ENCODE peak calls at places on chromosome 17, in four cellular contexts. One of them, this sample, is unnamed.

GRCh38 chr17:69539781-69540319 is 125.4 kb downstream of the MAP2K6 start:
- DNase-seq in HepG2: no peak
- DNase-seq in K562: no peak
- DNase-seq in HEK293T: no peak
- DNase-seq in this sample: no peak

GRCh38 chr17:27980035-27980434 is 62.4 kb upstream of the NLK start:
- DNase-seq in HepG2: no peak
- DNase-seq in HEK293T: no peak
- DNase-seq in K562: no peak
- DNase-seq in this sample: no peak

GRCh38 chr17:78836420-78837021 is 4.1 kb downstream of the USP36 start:
- DNase-seq in HEK293T: no peak
- DNase-seq in HepG2: no peak
- DNase-seq in K562: no peak
- DNase-seq in this sample: no peak

GRCh38 chr17:38693700-38694329 is 11.3 kb upstream of the MLLT6 start:
- DNase-seq in K562: no peak
- DNase-seq in HEK293T: no peak
- DNase-seq in HepG2: peak
- DNase-seq in this sample: no peak

GRCh38 chr17:7260601-7261376 is 1.5 kb downstream of the CLDN7 start:
- DNase-seq in HepG2: no peak
- DNase-seq in K562: no peak
- DNase-seq in HEK293T: no peak
- DNase-seq in this sample: peak

GRCh38 chr17:3472137-3472536 is 518 bp upstream of the SPATA22 start:
- DNase-seq in HEK293T: no peak
- DNase-seq in K562: no peak
- DNase-seq in HepG2: no peak
- DNase-seq in this sample: no peak

GRCh38 chr17:34503804-34504203 is 75.6 kb upstream of the TMEM132E start:
- DNase-seq in HepG2: no peak
- DNase-seq in K562: no peak
- DNase-seq in HEK293T: no peak
- DNase-seq in this sample: no peak

GRCh38 chr17:28499366-28499668 is 6.8 kb upstream of the FOXN1 start:
- DNase-seq in HEK293T: no peak
- DNase-seq in HepG2: no peak
- DNase-seq in K562: no peak
- DNase-seq in this sample: no peak

GRCh38 chr17:40901981-40902862 is 17.2 kb upstream of the KRT20 start:
- DNase-seq in HepG2: peak
- DNase-seq in HEK293T: no peak
- DNase-seq in K562: no peak
- DNase-seq in this sample: no peak
- TF ChIP-seq ELF4 in HepG2: no peak
- TF ChIP-seq ELF4 in HEK293T: no peak
- TF ChIP-seq ELF4 in K562: no peak
- TF ChIP-seq ELF4 in this sample: no peak

DNA sequence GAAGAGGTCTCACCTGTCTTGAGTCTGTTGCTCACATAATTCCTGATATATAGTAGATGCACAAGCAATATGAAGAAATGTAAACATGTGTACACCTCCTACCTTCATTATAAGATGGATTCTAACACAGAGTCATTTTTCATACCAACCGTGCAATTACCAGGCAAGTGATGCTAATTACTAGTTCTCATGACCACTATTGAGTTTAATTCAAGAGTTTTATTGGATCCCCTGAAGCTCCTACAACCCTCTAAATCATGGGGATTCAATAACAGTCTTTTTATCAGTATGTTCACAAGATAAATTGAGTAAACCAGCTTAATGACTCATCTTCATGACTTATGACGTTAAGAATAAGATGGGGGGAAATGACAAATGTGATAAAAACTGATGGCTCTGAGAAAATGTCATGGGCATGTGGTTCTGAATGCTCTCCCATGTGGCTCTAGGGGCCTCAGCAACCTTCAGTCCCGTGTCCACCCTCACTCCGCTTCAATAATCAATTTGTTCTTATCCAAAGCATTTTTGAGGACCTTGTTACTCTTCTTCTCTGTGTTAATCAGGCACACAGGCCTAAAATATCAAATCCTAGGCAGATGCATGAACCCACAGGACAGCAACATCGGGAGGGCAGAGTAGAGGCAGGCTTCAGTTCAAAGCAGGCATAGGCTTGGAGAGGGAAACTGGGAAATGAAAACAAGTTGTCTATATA is 42.8 kb downstream of the PRAC1 start:
- DNase-seq in K562: no peak
- DNase-seq in HEK293T: no peak
- DNase-seq in HepG2: no peak
- DNase-seq in this sample: no peak
- TF ChIP-seq ELF4 in K562: no peak
- TF ChIP-seq ELF4 in HEK293T: no peak
- TF ChIP-seq ELF4 in HepG2: no peak
- TF ChIP-seq ELF4 in this sample: no peak

GRCh38 chr17:43661699-43662431 is at the start of gene MEOX1:
- DNase-seq in HEK293T: peak
- DNase-seq in HepG2: no peak
- DNase-seq in K562: no peak
- DNase-seq in this sample: no peak
- TF ChIP-seq ELF4 in HEK293T: no peak
- TF ChIP-seq ELF4 in HepG2: no peak
- TF ChIP-seq ELF4 in K562: no peak
- TF ChIP-seq ELF4 in this sample: no peak

GRCh38 chr17:79951361-79952264 is 84.1 kb downstream of the TBC1D16 start:
- DNase-seq in HEK293T: no peak
- DNase-seq in HepG2: peak
- DNase-seq in K562: no peak
- DNase-seq in this sample: no peak
- TF ChIP-seq ELF4 in HEK293T: no peak
- TF ChIP-seq ELF4 in HepG2: no peak
- TF ChIP-seq ELF4 in K562: no peak
- TF ChIP-seq ELF4 in this sample: no peak

GRCh38 chr17:50923611-50924010 is 57.5 kb upstream of the TOB1 start:
- DNase-seq in HEK293T: no peak
- DNase-seq in K562: no peak
- DNase-seq in HepG2: no peak
- DNase-seq in this sample: no peak
- TF ChIP-seq ELF4 in HEK293T: no peak
- TF ChIP-seq ELF4 in K562: no peak
- TF ChIP-seq ELF4 in HepG2: no peak
- TF ChIP-seq ELF4 in this sample: no peak

DNA sequence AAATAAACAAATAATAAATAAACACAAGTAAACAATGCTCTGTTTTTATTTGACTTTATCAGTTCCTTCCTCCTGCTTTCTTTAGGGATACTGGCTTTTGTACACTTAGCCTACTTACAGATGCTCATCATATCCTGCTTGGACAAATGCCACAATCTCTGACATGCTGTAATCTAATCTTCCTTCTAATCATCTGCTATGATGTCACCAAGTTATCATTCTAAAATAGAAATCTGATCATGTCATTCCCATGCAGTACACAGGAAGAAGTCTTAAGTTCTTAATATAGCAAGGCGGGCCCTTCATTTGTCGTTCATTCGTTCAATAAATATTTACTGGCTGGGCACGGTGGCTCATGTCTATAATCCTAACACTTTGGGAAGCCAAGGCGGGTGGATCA is 9.1 kb upstream of the UBB start:
- DNase-seq in HEK293T: no peak
- DNase-seq in HepG2: no peak
- DNase-seq in K562: no peak
- DNase-seq in this sample: no peak
- TF ChIP-seq ELF4 in HEK293T: no peak
- TF ChIP-seq ELF4 in HepG2: no peak
- TF ChIP-seq ELF4 in K562: no peak
- TF ChIP-seq ELF4 in this sample: no peak

GRCh38 chr17:31405941-31406371 is 14.5 kb downstream of the RAB11FIP4 start:
- DNase-seq in HepG2: no peak
- DNase-seq in K562: no peak
- DNase-seq in HEK293T: no peak
- DNase-seq in this sample: peak
- TF ChIP-seq ELF4 in HepG2: no peak
- TF ChIP-seq ELF4 in K562: no peak
- TF ChIP-seq ELF4 in HEK293T: no peak
- TF ChIP-seq ELF4 in this sample: no peak

GRCh38 chr17:40778466-40778865 is 3.9 kb downstream of the KRT27 start:
- DNase-seq in K562: no peak
- DNase-seq in HEK293T: no peak
- DNase-seq in HepG2: no peak
- DNase-seq in this sample: no peak
- TF ChIP-seq ELF4 in K562: no peak
- TF ChIP-seq ELF4 in HEK293T: no peak
- TF ChIP-seq ELF4 in HepG2: no peak
- TF ChIP-seq ELF4 in this sample: no peak